ENCODE peak calls at places on chromosomes 13 and 19, in ten cellular contexts. Z is suprapubic skin, C is sigmoid colon, Q is prostate gland, V is upper lobe of left lung, M is endothelial cell of umbilical vein, S is breast epithelium, N is Panc1, D is stomach, J is transverse colon. E is an unnamed sample.

GRCh38 chr13:76552373-76552772 is 333.8 kb downstream of the KCTD12 start:
- DNase-seq in S (no peak), J (no peak), D (no peak), Z (no peak), Q (no peak), M (peak), V (no peak), N (no peak), C (no peak), E (no peak)

GRCh38 chr13:21569686-21570085 is 34.3 kb downstream of the MICU2 start:
- DNase-seq in M (no peak), D (no peak), S (no peak), V (no peak), Z (no peak), C (no peak), N (no peak), Q (no peak), J (no peak), E (no peak)

GRCh38 chr13:98206946-98207345 is 29.9 kb upstream of the RNF113B start:
- DNase-seq in S (no peak), C (no peak), J (no peak), V (no peak), N (no peak), M (no peak), D (no peak), Z (no peak), Q (peak), E (no peak)

GRCh38 chr19:42301646-42302204 is at the start of gene PRR19:
- DNase-seq in M (no peak), V (no peak), D (no peak), S (no peak), Z (no peak), N (no peak), Q (no peak), C (no peak), J (peak), E (no peak)

GRCh38 chr19:28864577-28865042 is 348.3 kb downstream of the UQCRFS1 start:
- DNase-seq in S (no peak), C (no peak), D (peak), Q (peak), J (peak), N (no peak), V (no peak), Z (no peak), M (no peak), E (no peak)

GRCh38 chr13:94233401-94233800 is 246.1 kb downstream of the DCT start:
- DNase-seq in V (no peak), C (peak), S (no peak), Z (no peak), N (peak), J (no peak), M (peak), Q (no peak), D (no peak), E (no peak)

GRCh38 chr19:17424743-17425365 is 5.0 kb downstream of the MVB12A start:
- DNase-seq in D (no peak), N (no peak), J (no peak), M (peak), S (no peak), C (no peak), Q (no peak), Z (no peak), V (no peak), E (no peak)

GRCh38 chr13:114167885-114168284 is 11.2 kb upstream of the CFAP97D2 start:
- DNase-seq in M (no peak), D (no peak), V (no peak), Z (no peak), J (no peak), Q (no peak), S (no peak), N (no peak), C (no peak), E (no peak)

GRCh38 chr13:65926750-65927171 is 1303.4 kb downstream of the PCDH9 start:
- DNase-seq in Z (no peak), D (peak), V (peak), M (no peak), N (no peak), J (peak), C (no peak), Q (peak), S (no peak), E (no peak)

GRCh38 chr13:45627656-45628055 is 12.1 kb upstream of the ERICH6B start:
- DNase-seq in D (no peak), Q (no peak), M (no peak), S (no peak), V (no peak), Z (no peak), J (no peak), N (no peak), C (no peak), E (no peak)

GRCh38 chr13:90622547-90622946 is 724.9 kb upstream of the MIR17HG start:
- DNase-seq in N (no peak), J (no peak), D (no peak), M (no peak), C (no peak), Q (no peak), Z (no peak), S (no peak), V (no peak), E (no peak)

GRCh38 chr19:38125238-38125637 is 98.8 kb downstream of the DPF1 start:
- DNase-seq in J (no peak), V (no peak), Q (no peak), D (no peak), Z (no peak), N (no peak), M (no peak), S (no peak), C (no peak), E (no peak)

GRCh38 chr13:98938801-98939200 is 39.1 kb downstream of the DOCK9 start:
- DNase-seq in S (no peak), N (no peak), V (no peak), C (no peak), J (no peak), D (no peak), Q (no peak), Z (no peak), M (no peak), E (no peak)

GRCh38 chr13:59086147-59086546 is 1077.6 kb downstream of the DIAPH3 start:
- DNase-seq in Z (no peak), V (no peak), C (no peak), J (no peak), S (no peak), M (peak), Q (no peak), D (no peak), N (no peak), E (no peak)

GRCh38 chr13:50990540-50991506 is 81.2 kb downstream of the RNASEH2B start:
- DNase-seq in S (no peak), Q (no peak), M (peak), V (no peak), J (peak), C (peak), D (no peak), N (no peak), Z (no peak), E (no peak)

GRCh38 chr13:86830046-86830445 is 841.1 kb upstream of the SLITRK5 start:
- DNase-seq in D (no peak), M (no peak), C (no peak), N (no peak), V (no peak), Q (no peak), Z (no peak), S (no peak), J (no peak), E (no peak)

GRCh38 chr13:89554801-89555200 is 1792.7 kb upstream of the MIR17HG start:
- DNase-seq in J (no peak), Q (no peak), C (no peak), M (no peak), Z (no peak), V (no peak), D (no peak), N (no peak), S (no peak), E (no peak)

GRCh38 chr13:113489549-113490495 is 689 bp downstream of the DCUN1D2 start:
- DNase-seq in C (peak), Q (no peak), S (no peak), V (peak), D (peak), J (peak), M (peak), N (no peak), Z (peak), E (no peak)

GRCh38 chr13:43023244-43023931 is at the start of gene DNAJC15:
- DNase-seq in N (peak), Z (peak), D (peak), S (peak), C (peak), Q (peak), J (peak), V (peak), M (peak), E (no peak)

GRCh38 chr13:70170689-70171088 is 62.4 kb upstream of the KLHL1 start:
- DNase-seq in N (no peak), Z (no peak), Q (no peak), C (no peak), J (no peak), M (no peak), D (no peak), V (no peak), S (no peak), E (no peak)

GRCh38 chr19:33677745-33678426 is 56.1 kb downstream of the CHST8 start:
- DNase-seq in Z (peak), Q (no peak), M (no peak), J (no peak), N (no peak), C (peak), V (no peak), D (peak), S (no peak), E (no peak)

GRCh38 chr13:46211116-46211515 is 612 bp upstream of the LRRC63 start:
- DNase-seq in Q (no peak), N (no peak), V (no peak), S (no peak), C (no peak), D (no peak), J (no peak), M (peak), Z (no peak), E (no peak)

GRCh38 chr19:50549927-50550593 is 18.2 kb downstream of the LRRC4B start:
- DNase-seq in V (no peak), M (no peak), N (no peak), C (no peak), Q (no peak), Z (no peak), S (no peak), J (no peak), D (no peak), E (no peak)

GRCh38 chr13:50720856-50721663 is 122.4 kb downstream of the DLEU7 start:
- DNase-seq in C (no peak), S (no peak), M (no peak), Q (no peak), Z (no peak), V (no peak), J (no peak), D (no peak), N (no peak), E (no peak)

GRCh38 chr19:3982701-3983541 is 2.3 kb downstream of the EEF2 start:
- DNase-seq in C (peak), D (no peak), V (no peak), Q (no peak), S (no peak), J (no peak), Z (peak), M (peak), N (no peak), E (no peak)

GRCh38 chr19:13134626-13135025 is 15.5 kb downstream of the STX10 start:
- DNase-seq in M (no peak), Z (no peak), Q (no peak), S (no peak), D (no peak), J (no peak), C (no peak), N (no peak), V (peak), E (no peak)

GRCh38 chr13:30559274-30559673 is 58.4 kb upstream of the USPL1 start:
- DNase-seq in N (no peak), M (no peak), J (no peak), Z (no peak), D (no peak), S (no peak), Q (no peak), V (no peak), C (no peak), E (no peak)

GRCh38 chr13:100668408-100668807 is 6.2 kb downstream of the TMTC4 start:
- DNase-seq in V (no peak), S (no peak), Z (no peak), D (no peak), J (no peak), C (no peak), N (no peak), Q (no peak), M (peak), E (no peak)

GRCh38 chr13:113151745-113152707 is 6.4 kb upstream of the PROZ start:
- DNase-seq in Z (no peak), D (no peak), M (no peak), N (no peak), S (no peak), C (no peak), V (no peak), J (no peak), Q (no peak), E (peak)

GRCh38 chr19:42175952-42176648 is 41.4 kb downstream of the DEDD2 start:
- DNase-seq in C (no peak), S (no peak), V (no peak), M (peak), N (no peak), J (no peak), Q (peak), D (no peak), Z (no peak), E (no peak)

GRCh38 chr19:48283908-48284307 is 14.0 kb downstream of the ZNF114 start:
- DNase-seq in S (no peak), V (no peak), M (no peak), Q (no peak), J (no peak), D (no peak), Z (no peak), C (no peak), N (no peak), E (no peak)

GRCh38 chr13:35763805-35764170 is 287.3 kb upstream of the MAB21L1 start:
- DNase-seq in Z (no peak), Q (no peak), S (no peak), C (no peak), J (no peak), V (no peak), M (no peak), N (no peak), D (no peak), E (no peak)

GRCh38 chr13:91722267-91722884 is 324.0 kb downstream of the GPC5 start:
- DNase-seq in N (no peak), M (peak), Z (no peak), Q (no peak), C (no peak), J (no peak), S (no peak), D (no peak), V (no peak), E (no peak)

GRCh38 chr19:45153339-45154063 is 7.3 kb downstream of the NKPD1 start:
- DNase-seq in D (peak), N (no peak), S (no peak), C (no peak), V (no peak), J (peak), Z (no peak), Q (no peak), M (peak), E (no peak)

GRCh38 chr13:112150352-112150751 is 83.4 kb downstream of the SOX1 start:
- DNase-seq in V (peak), M (no peak), Z (no peak), Q (no peak), N (no peak), C (no peak), D (no peak), J (no peak), S (no peak), E (no peak)

GRCh38 chr19:15476334-15476733 is 3.0 kb downstream of the PGLYRP2 start:
- DNase-seq in J (no peak), S (no peak), N (no peak), C (no peak), V (no peak), M (no peak), Q (no peak), Z (no peak), D (no peak), E (no peak)

GRCh38 chr13:68708336-68708908 is 1399.2 kb upstream of the ATXN8OS start:
- DNase-seq in V (no peak), S (no peak), M (no peak), C (no peak), Z (no peak), N (no peak), J (no peak), D (no peak), Q (no peak), E (no peak)

GRCh38 chr19:32219392-32219791 is 126.0 kb upstream of the ZNF507 start:
- DNase-seq in J (no peak), N (no peak), D (no peak), Q (no peak), M (no peak), Z (no peak), V (no peak), S (no peak), C (no peak), E (no peak)

GRCh38 chr13:84400711-84401110 is 518.4 kb upstream of the SLITRK1 start:
- DNase-seq in M (no peak), S (no peak), Z (no peak), J (no peak), C (no peak), N (no peak), Q (no peak), D (no peak), V (no peak), E (no peak)

GRCh38 chr13:110305949-110306339 is 1.0 kb downstream of the COL4A1 start:
- DNase-seq in M (peak), S (no peak), C (peak), D (no peak), V (no peak), Z (no peak), J (no peak), N (no peak), Q (no peak), E (no peak)
- TF ChIP-seq POLR2AphosphoS5 in M (no peak), S (no peak), C (peak), D (no peak), V (no peak), Z (no peak), J (no peak), N (no peak), Q (no peak), E (no peak)

DNA sequence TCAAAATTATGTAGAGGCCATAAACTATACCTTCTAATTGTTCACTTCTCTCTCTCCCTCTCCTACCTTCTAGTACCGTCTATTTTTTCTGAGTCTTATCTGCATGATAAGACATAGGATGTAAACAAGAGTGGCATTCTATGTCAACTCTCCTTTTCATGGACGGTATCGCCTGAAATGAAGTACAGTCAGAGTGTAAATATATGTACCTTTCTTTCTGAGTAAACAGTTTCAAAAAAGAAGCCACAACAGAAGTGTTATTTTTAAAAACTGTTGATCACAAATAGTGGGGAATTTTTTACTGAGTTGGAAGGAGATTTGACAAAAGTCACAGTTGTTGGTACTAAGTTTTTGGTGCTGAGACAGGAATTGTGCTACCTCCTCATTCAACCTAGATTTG is 298.1 kb downstream of the NDFIP2 start:
- DNase-seq in Z (no peak), M (no peak), D (no peak), Q (no peak), C (no peak), J (no peak), N (no peak), V (no peak), S (no peak), E (no peak)
- H3K27ac ChIP-seq in Z (no peak), M (no peak), D (no peak), Q (no peak), C (no peak), J (no peak), N (no peak), V (no peak), S (peak), E (no peak)

GRCh38 chr19:29872224-29872731 is 60.5 kb downstream of the CCNE1 start:
- DNase-seq in C (no peak), N (no peak), V (no peak), D (no peak), M (no peak), Q (no peak), S (no peak), J (no peak), Z (no peak), E (no peak)
- H3K4me3 ChIP-seq in C (no peak), N (no peak), V (no peak), D (no peak), M (no peak), Q (no peak), S (no peak), J (no peak), Z (no peak), E (no peak)

GRCh38 chr19:46841458-46842083 is 9.1 kb downstream of the AP2S1 start:
- DNase-seq in C (no peak), J (peak), S (no peak), V (no peak), Z (no peak), D (peak), M (no peak), Q (peak), N (no peak), E (no peak)
- TF ChIP-seq POLR2AphosphoS5 in C (peak), J (no peak), S (no peak), V (no peak), Z (no peak), D (no peak), M (no peak), Q (peak), N (no peak), E (peak)

GRCh38 chr13:24215732-24216131 is 55.2 kb downstream of the SPATA13 start:
- DNase-seq in J (no peak), C (no peak), V (peak), D (peak), S (peak), Z (no peak), N (no peak), Q (peak), M (peak), E (no peak)
- H3K27ac ChIP-seq in J (peak), C (peak), V (peak), D (peak), S (peak), Z (peak), N (no peak), Q (peak), M (peak), E (peak)

GRCh38 chr19:43767818-43768217 is 13.0 kb downstream of the KCNN4 start:
- DNase-seq in N (no peak), M (no peak), J (no peak), V (no peak), S (no peak), C (no peak), Q (no peak), D (no peak), Z (no peak), E (no peak)
- H3K4me3 ChIP-seq in N (no peak), M (no peak), J (no peak), V (no peak), S (no peak), C (no peak), Q (no peak), D (no peak), Z (no peak), E (no peak)

E was measured in vagina.